ENCODE peak calls at places on chromosomes 2 and 18, in nine cellular contexts. One of them, this sample, is unnamed.

GRCh38 chr18:57352271-57352701 is at the start of gene ST8SIA3:
- ATAC-seq in activated CD4-positive, alpha-beta T cell treated with anti-CD3 and anti-CD28 coated beads for 36 hours: no peak
- ATAC-seq in naive B cell: no peak
- ATAC-seq in esophagus mucosa: no peak
- ATAC-seq in right cardiac atrium: no peak
- ATAC-seq in activated CD8-positive, alpha-beta T cell treated with anti-CD3 and anti-CD28 coated beads for 36 hours: no peak
- ATAC-seq in K562: no peak
- ATAC-seq in left colon: no peak
- ATAC-seq in thoracic aorta: no peak
- ATAC-seq in this sample: no peak

GRCh38 chr2:232438951-232439757 is 16.8 kb upstream of the ALPI start:
- ATAC-seq in left colon: peak
- ATAC-seq in thoracic aorta: no peak
- ATAC-seq in right cardiac atrium: peak
- ATAC-seq in esophagus mucosa: peak
- ATAC-seq in K562: peak
- ATAC-seq in activated CD8-positive, alpha-beta T cell treated with anti-CD3 and anti-CD28 coated beads for 36 hours: peak
- ATAC-seq in activated CD4-positive, alpha-beta T cell treated with anti-CD3 and anti-CD28 coated beads for 36 hours: peak
- ATAC-seq in naive B cell: no peak
- ATAC-seq in this sample: no peak

GRCh38 chr2:209988010-209988409 is 14.4 kb upstream of the RPE start:
- ATAC-seq in activated CD4-positive, alpha-beta T cell treated with anti-CD3 and anti-CD28 coated beads for 36 hours: peak
- ATAC-seq in left colon: no peak
- ATAC-seq in activated CD8-positive, alpha-beta T cell treated with anti-CD3 and anti-CD28 coated beads for 36 hours: no peak
- ATAC-seq in thoracic aorta: no peak
- ATAC-seq in naive B cell: peak
- ATAC-seq in right cardiac atrium: no peak
- ATAC-seq in esophagus mucosa: no peak
- ATAC-seq in K562: peak
- ATAC-seq in this sample: no peak

GRCh38 chr18:3246636-3247242 is 862 bp upstream of the MYL12A start:
- ATAC-seq in activated CD4-positive, alpha-beta T cell treated with anti-CD3 and anti-CD28 coated beads for 36 hours: no peak
- ATAC-seq in left colon: no peak
- ATAC-seq in right cardiac atrium: peak
- ATAC-seq in K562: peak
- ATAC-seq in thoracic aorta: no peak
- ATAC-seq in activated CD8-positive, alpha-beta T cell treated with anti-CD3 and anti-CD28 coated beads for 36 hours: no peak
- ATAC-seq in esophagus mucosa: no peak
- ATAC-seq in naive B cell: peak
- ATAC-seq in this sample: peak

GRCh38 chr18:61360440-61361383 is 27.5 kb downstream of the CDH20 start:
- ATAC-seq in naive B cell: peak
- ATAC-seq in K562: no peak
- ATAC-seq in thoracic aorta: no peak
- ATAC-seq in left colon: peak
- ATAC-seq in activated CD8-positive, alpha-beta T cell treated with anti-CD3 and anti-CD28 coated beads for 36 hours: no peak
- ATAC-seq in right cardiac atrium: no peak
- ATAC-seq in esophagus mucosa: no peak
- ATAC-seq in activated CD4-positive, alpha-beta T cell treated with anti-CD3 and anti-CD28 coated beads for 36 hours: no peak
- ATAC-seq in this sample: peak

GRCh38 chr2:120769787-120770120 is 34.1 kb downstream of the GLI2 start:
- ATAC-seq in activated CD4-positive, alpha-beta T cell treated with anti-CD3 and anti-CD28 coated beads for 36 hours: no peak
- ATAC-seq in esophagus mucosa: no peak
- ATAC-seq in thoracic aorta: no peak
- ATAC-seq in right cardiac atrium: no peak
- ATAC-seq in activated CD8-positive, alpha-beta T cell treated with anti-CD3 and anti-CD28 coated beads for 36 hours: no peak
- ATAC-seq in K562: no peak
- ATAC-seq in left colon: no peak
- ATAC-seq in naive B cell: no peak
- ATAC-seq in this sample: no peak

GRCh38 chr2:28678175-28678855 is 73.3 kb upstream of the PPP1CB start:
- ATAC-seq in naive B cell: no peak
- ATAC-seq in activated CD8-positive, alpha-beta T cell treated with anti-CD3 and anti-CD28 coated beads for 36 hours: no peak
- ATAC-seq in K562: no peak
- ATAC-seq in esophagus mucosa: no peak
- ATAC-seq in right cardiac atrium: no peak
- ATAC-seq in activated CD4-positive, alpha-beta T cell treated with anti-CD3 and anti-CD28 coated beads for 36 hours: no peak
- ATAC-seq in left colon: peak
- ATAC-seq in thoracic aorta: no peak
- ATAC-seq in this sample: no peak

GRCh38 chr2:238684362-238685326 is 163.2 kb upstream of the TWIST2 start:
- ATAC-seq in K562: no peak
- ATAC-seq in activated CD8-positive, alpha-beta T cell treated with anti-CD3 and anti-CD28 coated beads for 36 hours: peak
- ATAC-seq in right cardiac atrium: peak
- ATAC-seq in left colon: no peak
- ATAC-seq in thoracic aorta: peak
- ATAC-seq in naive B cell: no peak
- ATAC-seq in esophagus mucosa: peak
- ATAC-seq in activated CD4-positive, alpha-beta T cell treated with anti-CD3 and anti-CD28 coated beads for 36 hours: peak
- ATAC-seq in this sample: no peak

GRCh38 chr2:66495788-66496640 is 61.1 kb downstream of the MEIS1 start:
- ATAC-seq in left colon: no peak
- ATAC-seq in activated CD4-positive, alpha-beta T cell treated with anti-CD3 and anti-CD28 coated beads for 36 hours: no peak
- ATAC-seq in K562: peak
- ATAC-seq in right cardiac atrium: peak
- ATAC-seq in esophagus mucosa: peak
- ATAC-seq in activated CD8-positive, alpha-beta T cell treated with anti-CD3 and anti-CD28 coated beads for 36 hours: no peak
- ATAC-seq in thoracic aorta: peak
- ATAC-seq in naive B cell: no peak
- ATAC-seq in this sample: no peak

GRCh38 chr2:126781806-126782205 is 116.9 kb upstream of the TEX51 start:
- ATAC-seq in right cardiac atrium: no peak
- ATAC-seq in thoracic aorta: no peak
- ATAC-seq in esophagus mucosa: no peak
- ATAC-seq in K562: no peak
- ATAC-seq in activated CD8-positive, alpha-beta T cell treated with anti-CD3 and anti-CD28 coated beads for 36 hours: no peak
- ATAC-seq in activated CD4-positive, alpha-beta T cell treated with anti-CD3 and anti-CD28 coated beads for 36 hours: no peak
- ATAC-seq in naive B cell: no peak
- ATAC-seq in left colon: no peak
- ATAC-seq in this sample: no peak

GRCh38 chr2:216160786-216161185 is 51.6 kb downstream of the XRCC5 start:
- ATAC-seq in esophagus mucosa: peak
- ATAC-seq in activated CD8-positive, alpha-beta T cell treated with anti-CD3 and anti-CD28 coated beads for 36 hours: no peak
- ATAC-seq in left colon: no peak
- ATAC-seq in thoracic aorta: no peak
- ATAC-seq in naive B cell: no peak
- ATAC-seq in K562: no peak
- ATAC-seq in activated CD4-positive, alpha-beta T cell treated with anti-CD3 and anti-CD28 coated beads for 36 hours: no peak
- ATAC-seq in right cardiac atrium: no peak
- ATAC-seq in this sample: no peak

GRCh38 chr18:63410792-63411191 is 11.5 kb downstream of the VPS4B start:
- ATAC-seq in thoracic aorta: no peak
- ATAC-seq in naive B cell: no peak
- ATAC-seq in left colon: peak
- ATAC-seq in right cardiac atrium: no peak
- ATAC-seq in esophagus mucosa: peak
- ATAC-seq in activated CD4-positive, alpha-beta T cell treated with anti-CD3 and anti-CD28 coated beads for 36 hours: peak
- ATAC-seq in activated CD8-positive, alpha-beta T cell treated with anti-CD3 and anti-CD28 coated beads for 36 hours: peak
- ATAC-seq in K562: no peak
- ATAC-seq in this sample: no peak

GRCh38 chr18:27674411-27674810 is 489.3 kb upstream of the CHST9 start:
- ATAC-seq in right cardiac atrium: no peak
- ATAC-seq in esophagus mucosa: no peak
- ATAC-seq in activated CD4-positive, alpha-beta T cell treated with anti-CD3 and anti-CD28 coated beads for 36 hours: no peak
- ATAC-seq in naive B cell: no peak
- ATAC-seq in left colon: no peak
- ATAC-seq in thoracic aorta: no peak
- ATAC-seq in K562: no peak
- ATAC-seq in activated CD8-positive, alpha-beta T cell treated with anti-CD3 and anti-CD28 coated beads for 36 hours: no peak
- ATAC-seq in this sample: no peak

This sample was measured in stimulated activated memory B cell treated with anti-CD40 and anti-IgM and Interleukin-4, amounts not matched to agents 10 μg/mL and 1 μg/mL and 100 μg/mL, for 72 hours.